ENCODE peak calls at places on chromosomes 7 and 10, in seven cellular contexts. One of them, this sample, is unnamed.

GRCh38 chr10:79492256-79492655 is 20.1 kb upstream of the EIF5AL1 start:
- DNase-seq in fibroblast of lung: no peak
- DNase-seq in heart right ventricle: no peak
- DNase-seq in tibial nerve: no peak
- DNase-seq in Peyer's patch: no peak
- DNase-seq in PC-3: no peak
- DNase-seq in SK-N-SH: no peak
- DNase-seq in this sample: no peak

GRCh38 chr10:113267616-113268015 is 285.2 kb upstream of the HABP2 start:
- DNase-seq in PC-3: no peak
- DNase-seq in SK-N-SH: no peak
- DNase-seq in heart right ventricle: no peak
- DNase-seq in fibroblast of lung: peak
- DNase-seq in Peyer's patch: no peak
- DNase-seq in tibial nerve: no peak
- DNase-seq in this sample: no peak

GRCh38 chr10:35822316-35822715 is 180.2 kb upstream of the FZD8 start:
- DNase-seq in heart right ventricle: peak
- DNase-seq in PC-3: peak
- DNase-seq in Peyer's patch: no peak
- DNase-seq in tibial nerve: peak
- DNase-seq in SK-N-SH: no peak
- DNase-seq in fibroblast of lung: peak
- DNase-seq in this sample: peak

GRCh38 chr7:138902156-138902555 is 79.0 kb downstream of the KIAA1549 start:
- DNase-seq in fibroblast of lung: no peak
- DNase-seq in Peyer's patch: no peak
- DNase-seq in heart right ventricle: no peak
- DNase-seq in PC-3: no peak
- DNase-seq in tibial nerve: no peak
- DNase-seq in SK-N-SH: no peak
- DNase-seq in this sample: no peak

GRCh38 chr7:127619681-127620405 is 1.9 kb upstream of the PAX4 start:
- DNase-seq in fibroblast of lung: no peak
- DNase-seq in Peyer's patch: no peak
- DNase-seq in heart right ventricle: no peak
- DNase-seq in tibial nerve: no peak
- DNase-seq in SK-N-SH: peak
- DNase-seq in PC-3: no peak
- DNase-seq in this sample: no peak

GRCh38 chr10:89204621-89205020 is 2.5 kb downstream of the CH25H start:
- DNase-seq in fibroblast of lung: no peak
- DNase-seq in PC-3: no peak
- DNase-seq in tibial nerve: no peak
- DNase-seq in heart right ventricle: no peak
- DNase-seq in Peyer's patch: no peak
- DNase-seq in SK-N-SH: no peak
- DNase-seq in this sample: no peak

GRCh38 chr7:92997719-92998118 is 120.1 kb downstream of the SAMD9 start:
- DNase-seq in Peyer's patch: no peak
- DNase-seq in PC-3: no peak
- DNase-seq in tibial nerve: no peak
- DNase-seq in heart right ventricle: no peak
- DNase-seq in SK-N-SH: no peak
- DNase-seq in fibroblast of lung: no peak
- DNase-seq in this sample: no peak

GRCh38 chr7:66669088-66669487 is 40.4 kb downstream of the KCTD7 start:
- DNase-seq in heart right ventricle: no peak
- DNase-seq in tibial nerve: peak
- DNase-seq in fibroblast of lung: no peak
- DNase-seq in Peyer's patch: no peak
- DNase-seq in SK-N-SH: no peak
- DNase-seq in PC-3: no peak
- DNase-seq in this sample: no peak

GRCh38 chr10:76717141-76717540 is 920.5 kb downstream of the KCNMA1 start:
- DNase-seq in PC-3: peak
- DNase-seq in SK-N-SH: no peak
- DNase-seq in heart right ventricle: no peak
- DNase-seq in Peyer's patch: no peak
- DNase-seq in tibial nerve: no peak
- DNase-seq in fibroblast of lung: peak
- DNase-seq in this sample: no peak

GRCh38 chr7:23027261-23027660 is 13.3 kb upstream of the HYCC1 start:
- DNase-seq in SK-N-SH: no peak
- DNase-seq in Peyer's patch: no peak
- DNase-seq in fibroblast of lung: no peak
- DNase-seq in heart right ventricle: no peak
- DNase-seq in PC-3: no peak
- DNase-seq in tibial nerve: no peak
- DNase-seq in this sample: no peak

GRCh38 chr7:91228927-91229326 is 35.3 kb upstream of the FZD1 start:
- DNase-seq in fibroblast of lung: no peak
- DNase-seq in tibial nerve: no peak
- DNase-seq in Peyer's patch: no peak
- DNase-seq in PC-3: peak
- DNase-seq in SK-N-SH: no peak
- DNase-seq in heart right ventricle: no peak
- DNase-seq in this sample: no peak

GRCh38 chr7:132394283-132395003 is 181.8 kb downstream of the PLXNA4 start:
- DNase-seq in Peyer's patch: no peak
- DNase-seq in SK-N-SH: peak
- DNase-seq in tibial nerve: no peak
- DNase-seq in PC-3: peak
- DNase-seq in heart right ventricle: no peak
- DNase-seq in fibroblast of lung: no peak
- DNase-seq in this sample: no peak

GRCh38 chr10:72204296-72204695 is 11.5 kb upstream of the ANAPC16 start:
- DNase-seq in tibial nerve: no peak
- DNase-seq in PC-3: no peak
- DNase-seq in fibroblast of lung: peak
- DNase-seq in heart right ventricle: no peak
- DNase-seq in SK-N-SH: no peak
- DNase-seq in Peyer's patch: no peak
- DNase-seq in this sample: no peak

GRCh38 chr10:88505680-88506215 is 77.4 kb downstream of the RNLS start:
- DNase-seq in tibial nerve: no peak
- DNase-seq in fibroblast of lung: no peak
- DNase-seq in PC-3: no peak
- DNase-seq in SK-N-SH: no peak
- DNase-seq in Peyer's patch: no peak
- DNase-seq in heart right ventricle: no peak
- DNase-seq in this sample: no peak

GRCh38 chr10:97163646-97164535 is 21.9 kb downstream of the SLIT1 start:
- DNase-seq in PC-3: no peak
- DNase-seq in tibial nerve: no peak
- DNase-seq in heart right ventricle: no peak
- DNase-seq in Peyer's patch: no peak
- DNase-seq in fibroblast of lung: no peak
- DNase-seq in SK-N-SH: no peak
- DNase-seq in this sample: no peak

GRCh38 chr7:143367972-143368371 is 5.5 kb upstream of the FAM131B start:
- DNase-seq in fibroblast of lung: no peak
- DNase-seq in Peyer's patch: peak
- DNase-seq in heart right ventricle: no peak
- DNase-seq in PC-3: peak
- DNase-seq in SK-N-SH: peak
- DNase-seq in tibial nerve: no peak
- DNase-seq in this sample: no peak

GRCh38 chr10:58513189-58514101 is 773 bp downstream of the BICC1 start:
- DNase-seq in fibroblast of lung: peak
- DNase-seq in heart right ventricle: peak
- DNase-seq in tibial nerve: peak
- DNase-seq in Peyer's patch: peak
- DNase-seq in PC-3: peak
- DNase-seq in SK-N-SH: peak
- DNase-seq in this sample: peak

DNA sequence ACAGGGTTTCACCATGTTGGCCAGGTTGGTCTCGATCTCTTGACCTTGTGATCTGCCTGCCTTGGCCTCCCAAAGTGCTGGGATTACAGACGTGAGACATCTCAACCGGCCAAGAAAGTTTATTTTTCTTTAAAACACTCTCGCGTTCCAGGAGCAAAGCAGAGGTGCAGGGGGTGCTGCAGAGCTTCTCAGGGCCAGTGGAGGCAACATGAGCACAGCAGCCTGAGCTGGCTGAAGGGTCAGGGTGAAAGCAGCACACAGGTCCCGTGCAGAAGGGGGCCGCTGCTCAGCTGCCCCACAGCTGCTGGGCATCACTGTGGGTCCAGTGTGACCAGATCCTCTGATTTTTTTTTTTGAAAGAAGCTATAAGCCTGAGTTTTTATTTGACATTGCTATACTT is 46.1 kb downstream of the EPHB4 start:
- DNase-seq in fibroblast of lung: no peak
- DNase-seq in tibial nerve: no peak
- DNase-seq in Peyer's patch: no peak
- DNase-seq in SK-N-SH: peak
- DNase-seq in heart right ventricle: no peak
- DNase-seq in PC-3: no peak
- DNase-seq in this sample: no peak
- TF ChIP-seq CTCF in fibroblast of lung: no peak
- TF ChIP-seq CTCF in tibial nerve: no peak
- TF ChIP-seq CTCF in Peyer's patch: no peak
- TF ChIP-seq CTCF in SK-N-SH: no peak
- TF ChIP-seq CTCF in heart right ventricle: no peak
- TF ChIP-seq CTCF in PC-3: no peak
- TF ChIP-seq CTCF in this sample: no peak

GRCh38 chr7:41709621-41710020 is 6.7 kb upstream of the INHBA start:
- DNase-seq in tibial nerve: no peak
- DNase-seq in SK-N-SH: no peak
- DNase-seq in heart right ventricle: no peak
- DNase-seq in Peyer's patch: no peak
- DNase-seq in fibroblast of lung: peak
- DNase-seq in PC-3: peak
- DNase-seq in this sample: no peak

GRCh38 chr7:41708621-41709358 is 5.9 kb upstream of the INHBA start:
- DNase-seq in PC-3: no peak
- DNase-seq in heart right ventricle: no peak
- DNase-seq in Peyer's patch: no peak
- DNase-seq in SK-N-SH: no peak
- DNase-seq in fibroblast of lung: peak
- DNase-seq in tibial nerve: no peak
- DNase-seq in this sample: no peak

GRCh38 chr7:41715000-41715399 is 12.1 kb upstream of the INHBA start:
- DNase-seq in PC-3: no peak
- DNase-seq in Peyer's patch: no peak
- DNase-seq in fibroblast of lung: no peak
- DNase-seq in heart right ventricle: no peak
- DNase-seq in SK-N-SH: no peak
- DNase-seq in tibial nerve: no peak
- DNase-seq in this sample: no peak

GRCh38 chr7:41710838-41711237 is 7.9 kb upstream of the INHBA start:
- DNase-seq in SK-N-SH: no peak
- DNase-seq in tibial nerve: no peak
- DNase-seq in heart right ventricle: no peak
- DNase-seq in fibroblast of lung: no peak
- DNase-seq in Peyer's patch: no peak
- DNase-seq in PC-3: no peak
- DNase-seq in this sample: no peak

DNA sequence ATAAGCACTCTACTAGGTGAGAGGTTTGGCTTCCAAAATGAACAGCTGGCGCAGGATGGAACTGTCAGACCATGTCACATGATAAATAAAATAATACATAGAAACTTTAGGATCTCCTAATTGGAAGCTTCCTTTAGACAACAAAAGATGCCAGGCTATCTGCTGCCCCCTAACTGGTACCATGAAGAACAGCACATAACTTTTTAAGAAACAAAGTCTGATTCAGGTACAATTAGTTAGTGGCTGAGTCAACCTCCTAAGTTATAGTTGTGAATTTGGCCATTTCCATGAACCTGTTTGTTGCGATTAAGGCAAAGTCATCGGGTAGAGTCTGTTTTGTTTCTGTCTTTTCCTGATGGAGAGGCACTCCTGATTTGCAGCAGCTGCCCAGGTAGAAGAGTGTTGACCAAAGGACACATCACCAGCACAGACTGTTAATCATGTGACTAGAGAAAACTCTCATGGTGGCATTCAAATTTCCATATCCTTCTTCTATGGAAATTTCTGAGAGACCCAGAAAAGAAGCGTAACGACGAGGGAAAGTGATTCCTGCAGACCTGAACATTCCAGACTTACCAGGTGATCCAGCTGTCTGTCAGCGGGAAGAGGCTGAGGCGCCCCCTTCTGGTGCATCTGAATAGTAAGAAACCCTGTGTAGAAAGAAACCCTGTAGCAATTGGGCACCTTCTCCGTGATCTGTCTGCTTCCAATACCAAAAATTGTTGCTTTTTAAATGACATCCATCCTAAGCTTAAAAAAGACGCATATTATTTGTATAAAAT is 8.6 kb upstream of the INHBA start:
- DNase-seq in PC-3: peak
- DNase-seq in SK-N-SH: peak
- DNase-seq in Peyer's patch: no peak
- DNase-seq in tibial nerve: no peak
- DNase-seq in fibroblast of lung: peak
- DNase-seq in heart right ventricle: no peak
- DNase-seq in this sample: no peak
- H3K4me3 ChIP-seq in PC-3: no peak
- H3K4me3 ChIP-seq in SK-N-SH: no peak
- H3K4me3 ChIP-seq in Peyer's patch: no peak
- H3K4me3 ChIP-seq in tibial nerve: no peak
- H3K4me3 ChIP-seq in fibroblast of lung: no peak
- H3K4me3 ChIP-seq in heart right ventricle: no peak
- H3K4me3 ChIP-seq in this sample: no peak

DNA sequence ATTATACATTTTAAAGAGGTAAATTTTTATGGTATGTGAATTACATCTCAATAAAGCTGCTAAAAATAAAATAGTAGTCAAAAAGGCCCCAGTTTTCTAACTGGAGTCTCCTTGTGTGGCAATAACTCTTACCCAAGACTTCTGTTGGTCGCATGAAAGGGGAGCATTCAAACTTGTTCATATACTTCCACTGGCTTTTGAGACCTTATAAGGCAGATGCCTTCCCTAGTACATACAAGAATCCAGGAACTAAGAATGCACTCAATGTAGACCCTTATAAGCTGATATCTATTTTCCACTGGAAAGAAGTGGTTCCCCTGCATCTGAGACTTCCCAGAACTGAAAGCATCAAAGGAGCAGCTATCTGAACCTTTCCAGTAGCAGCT is 13.0 kb downstream of the BCAP29 start:
- DNase-seq in Peyer's patch: no peak
- DNase-seq in tibial nerve: no peak
- DNase-seq in PC-3: no peak
- DNase-seq in heart right ventricle: no peak
- DNase-seq in SK-N-SH: no peak
- DNase-seq in fibroblast of lung: no peak
- DNase-seq in this sample: no peak
- H3K27ac ChIP-seq in Peyer's patch: no peak
- H3K27ac ChIP-seq in tibial nerve: peak
- H3K27ac ChIP-seq in PC-3: no peak
- H3K27ac ChIP-seq in heart right ventricle: no peak
- H3K27ac ChIP-seq in SK-N-SH: no peak
- H3K27ac ChIP-seq in fibroblast of lung: no peak
- H3K27ac ChIP-seq in this sample: no peak

DNA sequence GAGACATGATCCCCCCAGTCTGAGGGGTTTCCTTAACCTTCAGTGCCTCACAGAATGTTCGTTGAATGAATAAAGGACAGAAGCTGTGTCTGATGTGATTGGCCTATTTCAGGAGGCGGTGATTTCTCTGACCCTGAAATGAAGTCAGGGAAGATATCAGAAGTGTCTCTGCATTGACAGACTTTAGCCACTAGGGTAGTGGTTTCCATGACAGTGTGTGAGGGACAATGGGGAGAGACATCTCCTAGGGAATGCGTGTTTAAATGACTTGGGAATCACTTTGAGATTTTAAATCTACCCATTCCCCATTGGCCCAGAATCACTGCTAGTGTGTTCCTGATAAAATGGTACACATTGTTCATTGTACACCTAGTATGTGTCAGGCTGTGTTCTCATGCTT is 132.0 kb downstream of the CFAP58 start:
- DNase-seq in PC-3: no peak
- DNase-seq in heart right ventricle: no peak
- DNase-seq in tibial nerve: no peak
- DNase-seq in SK-N-SH: no peak
- DNase-seq in Peyer's patch: no peak
- DNase-seq in fibroblast of lung: no peak
- DNase-seq in this sample: no peak
- TF ChIP-seq CTCF in PC-3: peak
- TF ChIP-seq CTCF in heart right ventricle: peak
- TF ChIP-seq CTCF in tibial nerve: no peak
- TF ChIP-seq CTCF in SK-N-SH: no peak
- TF ChIP-seq CTCF in Peyer's patch: no peak
- TF ChIP-seq CTCF in fibroblast of lung: no peak
- TF ChIP-seq CTCF in this sample: no peak